ENCODE peak calls at places on chromosomes 12 and 14, in nine cellular contexts. One of them, this sample, is unnamed.

GRCh38 chr12:42587564-42588307 is 1.8 kb downstream of the PRICKLE1 start:
- DNase-seq in NCI-H1417: peak; percentile 85
- DNase-seq in NAMALWA: no peak
- DNase-seq in fibroblast of mammary gland: no peak
- DNase-seq in ascending aorta: no peak
- DNase-seq in anterior cingulate cortex: no peak
- DNase-seq in GM03348: no peak
- DNase-seq in H4: no peak
- DNase-seq in heart right ventricle: no peak
- DNase-seq in this sample: no peak

GRCh38 chr12:116346751-116347150 is 69.3 kb upstream of the MED13L start:
- DNase-seq in NCI-H1417: no peak
- DNase-seq in NAMALWA: no peak
- DNase-seq in fibroblast of mammary gland: peak; percentile 90
- DNase-seq in ascending aorta: peak; percentile 72
- DNase-seq in anterior cingulate cortex: no peak
- DNase-seq in GM03348: peak; percentile 88
- DNase-seq in H4: peak; percentile 51
- DNase-seq in heart right ventricle: no peak
- DNase-seq in this sample: no peak

GRCh38 chr12:83084516-83085234 is 398.0 kb downstream of the TMTC2 start:
- DNase-seq in NCI-H1417: no peak
- DNase-seq in NAMALWA: no peak
- DNase-seq in fibroblast of mammary gland: no peak
- DNase-seq in ascending aorta: no peak
- DNase-seq in anterior cingulate cortex: no peak
- DNase-seq in GM03348: no peak
- DNase-seq in H4: no peak
- DNase-seq in heart right ventricle: no peak
- DNase-seq in this sample: no peak

GRCh38 chr12:64571346-64571745 is 38.9 kb upstream of the RASSF3 start:
- DNase-seq in NCI-H1417: no peak
- DNase-seq in NAMALWA: no peak
- DNase-seq in fibroblast of mammary gland: no peak
- DNase-seq in ascending aorta: no peak
- DNase-seq in anterior cingulate cortex: peak; percentile 3
- DNase-seq in GM03348: no peak
- DNase-seq in H4: no peak
- DNase-seq in heart right ventricle: no peak
- DNase-seq in this sample: no peak

GRCh38 chr12:33670284-33670683 is 230.7 kb upstream of the SYT10 start:
- DNase-seq in NCI-H1417: no peak
- DNase-seq in NAMALWA: no peak
- DNase-seq in fibroblast of mammary gland: no peak
- DNase-seq in ascending aorta: no peak
- DNase-seq in anterior cingulate cortex: no peak
- DNase-seq in GM03348: no peak
- DNase-seq in H4: no peak
- DNase-seq in heart right ventricle: no peak
- DNase-seq in this sample: no peak

GRCh38 chr14:44112774-44113460 is 394.2 kb downstream of the FSCB start:
- DNase-seq in NCI-H1417: no peak
- DNase-seq in NAMALWA: no peak
- DNase-seq in fibroblast of mammary gland: no peak
- DNase-seq in ascending aorta: no peak
- DNase-seq in anterior cingulate cortex: no peak
- DNase-seq in GM03348: no peak
- DNase-seq in H4: no peak
- DNase-seq in heart right ventricle: no peak
- DNase-seq in this sample: no peak

GRCh38 chr12:76300297-76300665 is 47.9 kb downstream of the BBS10 start:
- DNase-seq in NCI-H1417: no peak
- DNase-seq in NAMALWA: no peak
- DNase-seq in fibroblast of mammary gland: no peak
- DNase-seq in ascending aorta: no peak
- DNase-seq in anterior cingulate cortex: no peak
- DNase-seq in GM03348: no peak
- DNase-seq in H4: no peak
- DNase-seq in heart right ventricle: no peak
- DNase-seq in this sample: no peak

GRCh38 chr14:81313200-81313599 is 86.9 kb downstream of the STON2 start:
- DNase-seq in NCI-H1417: no peak
- DNase-seq in NAMALWA: no peak
- DNase-seq in fibroblast of mammary gland: no peak
- DNase-seq in ascending aorta: no peak
- DNase-seq in anterior cingulate cortex: no peak
- DNase-seq in GM03348: no peak
- DNase-seq in H4: no peak
- DNase-seq in heart right ventricle: no peak
- DNase-seq in this sample: peak; percentile 52

GRCh38 chr12:54159140-54159539 is 29.6 kb downstream of the SMUG1 start:
- DNase-seq in NCI-H1417: peak; percentile 96
- DNase-seq in NAMALWA: peak; percentile 65
- DNase-seq in fibroblast of mammary gland: no peak
- DNase-seq in ascending aorta: no peak
- DNase-seq in anterior cingulate cortex: no peak
- DNase-seq in GM03348: peak; percentile 54
- DNase-seq in H4: no peak
- DNase-seq in heart right ventricle: no peak
- DNase-seq in this sample: no peak

GRCh38 chr12:26318661-26319068 is 123.3 kb downstream of the SSPN start:
- DNase-seq in NCI-H1417: no peak
- DNase-seq in NAMALWA: peak; percentile 88
- DNase-seq in fibroblast of mammary gland: peak; percentile 97
- DNase-seq in ascending aorta: no peak
- DNase-seq in anterior cingulate cortex: no peak
- DNase-seq in GM03348: peak; percentile 26
- DNase-seq in H4: peak; percentile 43
- DNase-seq in heart right ventricle: peak; percentile 23
- DNase-seq in this sample: peak; percentile 47

GRCh38 chr12:75812341-75813018 is 219.1 kb downstream of the PHLDA1 start:
- DNase-seq in NCI-H1417: peak; percentile 85
- DNase-seq in NAMALWA: no peak
- DNase-seq in fibroblast of mammary gland: peak; percentile 94
- DNase-seq in ascending aorta: no peak
- DNase-seq in anterior cingulate cortex: no peak
- DNase-seq in GM03348: peak; percentile 65
- DNase-seq in H4: no peak
- DNase-seq in heart right ventricle: no peak
- DNase-seq in this sample: peak; percentile 32

GRCh38 chr12:46888568-46888967 is 62.8 kb upstream of the SLC38A4 start:
- DNase-seq in NCI-H1417: no peak
- DNase-seq in NAMALWA: no peak
- DNase-seq in fibroblast of mammary gland: no peak
- DNase-seq in ascending aorta: no peak
- DNase-seq in anterior cingulate cortex: no peak
- DNase-seq in GM03348: no peak
- DNase-seq in H4: no peak
- DNase-seq in heart right ventricle: no peak
- DNase-seq in this sample: no peak

GRCh38 chr14:74735113-74735512 is 22.2 kb downstream of the FCF1 start:
- DNase-seq in NCI-H1417: no peak
- DNase-seq in NAMALWA: no peak
- DNase-seq in fibroblast of mammary gland: no peak
- DNase-seq in ascending aorta: no peak
- DNase-seq in anterior cingulate cortex: no peak
- DNase-seq in GM03348: no peak
- DNase-seq in H4: no peak
- DNase-seq in heart right ventricle: no peak
- DNase-seq in this sample: no peak

GRCh38 chr14:61498303-61498702 is 176.9 kb downstream of the PRKCH start:
- DNase-seq in NCI-H1417: no peak
- DNase-seq in NAMALWA: no peak
- DNase-seq in fibroblast of mammary gland: no peak
- DNase-seq in ascending aorta: no peak
- DNase-seq in anterior cingulate cortex: no peak
- DNase-seq in GM03348: no peak
- DNase-seq in H4: no peak
- DNase-seq in heart right ventricle: no peak
- DNase-seq in this sample: no peak

GRCh38 chr12:90888316-90888715 is 66.7 kb downstream of the CCER1 start:
- DNase-seq in NCI-H1417: no peak
- DNase-seq in NAMALWA: no peak
- DNase-seq in fibroblast of mammary gland: peak; percentile 23
- DNase-seq in ascending aorta: no peak
- DNase-seq in anterior cingulate cortex: no peak
- DNase-seq in GM03348: no peak
- DNase-seq in H4: no peak
- DNase-seq in heart right ventricle: no peak
- DNase-seq in this sample: no peak

GRCh38 chr12:14313379-14313778 is 52.1 kb upstream of the ATF7IP start:
- DNase-seq in NCI-H1417: no peak
- DNase-seq in NAMALWA: no peak
- DNase-seq in fibroblast of mammary gland: no peak
- DNase-seq in ascending aorta: no peak
- DNase-seq in anterior cingulate cortex: no peak
- DNase-seq in GM03348: no peak
- DNase-seq in H4: no peak
- DNase-seq in heart right ventricle: no peak
- DNase-seq in this sample: no peak

GRCh38 chr14:92039073-92039719 is 663 bp downstream of the TRIP11 start:
- DNase-seq in NCI-H1417: peak; percentile 79
- DNase-seq in NAMALWA: peak; percentile 51
- DNase-seq in fibroblast of mammary gland: peak; percentile 63
- DNase-seq in ascending aorta: peak; percentile 71
- DNase-seq in anterior cingulate cortex: peak; percentile 62
- DNase-seq in GM03348: peak; percentile 66
- DNase-seq in H4: peak; percentile 67
- DNase-seq in heart right ventricle: no peak
- DNase-seq in this sample: peak; percentile 56

GRCh38 chr14:62002636-62003035 is 240.4 kb downstream of the SNAPC1 start:
- DNase-seq in NCI-H1417: no peak
- DNase-seq in NAMALWA: no peak
- DNase-seq in fibroblast of mammary gland: peak; percentile 6
- DNase-seq in ascending aorta: no peak
- DNase-seq in anterior cingulate cortex: no peak
- DNase-seq in GM03348: no peak
- DNase-seq in H4: no peak
- DNase-seq in heart right ventricle: no peak
- DNase-seq in this sample: no peak

GRCh38 chr14:76329150-76329881 is 46.6 kb upstream of the ESRRB start:
- DNase-seq in NCI-H1417: peak; percentile 91
- DNase-seq in NAMALWA: no peak
- DNase-seq in fibroblast of mammary gland: no peak
- DNase-seq in ascending aorta: no peak
- DNase-seq in anterior cingulate cortex: no peak
- DNase-seq in GM03348: no peak
- DNase-seq in H4: no peak
- DNase-seq in heart right ventricle: no peak
- DNase-seq in this sample: no peak

GRCh38 chr12:52713960-52714886 is 10.9 kb upstream of the KRT77 start:
- DNase-seq in NCI-H1417: no peak
- DNase-seq in NAMALWA: no peak
- DNase-seq in fibroblast of mammary gland: no peak
- DNase-seq in ascending aorta: no peak
- DNase-seq in anterior cingulate cortex: no peak
- DNase-seq in GM03348: no peak
- DNase-seq in H4: no peak
- DNase-seq in heart right ventricle: no peak
- DNase-seq in this sample: no peak

GRCh38 chr12:26282339-26282945 is 87.1 kb downstream of the SSPN start:
- DNase-seq in NCI-H1417: no peak
- DNase-seq in NAMALWA: no peak
- DNase-seq in fibroblast of mammary gland: no peak
- DNase-seq in ascending aorta: no peak
- DNase-seq in anterior cingulate cortex: no peak
- DNase-seq in GM03348: no peak
- DNase-seq in H4: no peak
- DNase-seq in heart right ventricle: no peak
- DNase-seq in this sample: no peak

GRCh38 chr14:58792421-58792820 is 154.7 kb downstream of the DACT1 start:
- DNase-seq in NCI-H1417: no peak
- DNase-seq in NAMALWA: no peak
- DNase-seq in fibroblast of mammary gland: peak; percentile 23
- DNase-seq in ascending aorta: no peak
- DNase-seq in anterior cingulate cortex: no peak
- DNase-seq in GM03348: no peak
- DNase-seq in H4: no peak
- DNase-seq in heart right ventricle: no peak
- DNase-seq in this sample: no peak

GRCh38 chr12:39275846-39276245 is 167.1 kb downstream of the KIF21A start:
- DNase-seq in NCI-H1417: no peak
- DNase-seq in NAMALWA: no peak
- DNase-seq in fibroblast of mammary gland: no peak
- DNase-seq in ascending aorta: no peak
- DNase-seq in anterior cingulate cortex: no peak
- DNase-seq in GM03348: no peak
- DNase-seq in H4: no peak
- DNase-seq in heart right ventricle: no peak
- DNase-seq in this sample: no peak

GRCh38 chr12:2959194-2959507 is at the start of gene TEAD4:
- DNase-seq in NCI-H1417: peak; percentile 63
- DNase-seq in NAMALWA: no peak
- DNase-seq in fibroblast of mammary gland: peak; percentile 52
- DNase-seq in ascending aorta: peak; percentile 76
- DNase-seq in anterior cingulate cortex: no peak
- DNase-seq in GM03348: peak; percentile 97
- DNase-seq in H4: peak; percentile 81
- DNase-seq in heart right ventricle: peak; percentile 69
- DNase-seq in this sample: no peak

GRCh38 chr14:94921870-94922585 is 152.1 kb upstream of the GSC start:
- DNase-seq in NCI-H1417: no peak
- DNase-seq in NAMALWA: no peak
- DNase-seq in fibroblast of mammary gland: peak; percentile 65
- DNase-seq in ascending aorta: peak; percentile 39
- DNase-seq in anterior cingulate cortex: no peak
- DNase-seq in GM03348: peak; percentile 28
- DNase-seq in H4: no peak
- DNase-seq in heart right ventricle: no peak
- DNase-seq in this sample: no peak

GRCh38 chr14:35197015-35197414 is 74.7 kb downstream of the PRORP start:
- DNase-seq in NCI-H1417: peak; percentile 32
- DNase-seq in NAMALWA: no peak
- DNase-seq in fibroblast of mammary gland: peak; percentile 68
- DNase-seq in ascending aorta: no peak
- DNase-seq in anterior cingulate cortex: no peak
- DNase-seq in GM03348: peak; percentile 17
- DNase-seq in H4: no peak
- DNase-seq in heart right ventricle: no peak
- DNase-seq in this sample: no peak

GRCh38 chr12:3135522-3136461 is 58.6 kb downstream of the TSPAN9 start:
- DNase-seq in NCI-H1417: peak; percentile 91
- DNase-seq in NAMALWA: peak; percentile 87
- DNase-seq in fibroblast of mammary gland: peak; percentile 83
- DNase-seq in ascending aorta: no peak
- DNase-seq in anterior cingulate cortex: peak; percentile 25
- DNase-seq in GM03348: peak; percentile 90
- DNase-seq in H4: peak; percentile 71
- DNase-seq in heart right ventricle: no peak
- DNase-seq in this sample: peak; percentile 85

GRCh38 chr12:42588981-42589464 is 523 bp downstream of the PRICKLE1 start:
- DNase-seq in NCI-H1417: peak; percentile 77
- DNase-seq in NAMALWA: no peak
- DNase-seq in fibroblast of mammary gland: no peak
- DNase-seq in ascending aorta: peak; percentile 69
- DNase-seq in anterior cingulate cortex: peak; percentile 13
- DNase-seq in GM03348: peak; percentile 24
- DNase-seq in H4: no peak
- DNase-seq in heart right ventricle: peak; percentile 55
- DNase-seq in this sample: peak; percentile 42

GRCh38 chr12:68011882-68012207 is 22.6 kb downstream of the IFNG-AS1 start:
- DNase-seq in NCI-H1417: no peak
- DNase-seq in NAMALWA: no peak
- DNase-seq in fibroblast of mammary gland: peak; percentile 21
- DNase-seq in ascending aorta: no peak
- DNase-seq in anterior cingulate cortex: no peak
- DNase-seq in GM03348: peak; percentile 55
- DNase-seq in H4: no peak
- DNase-seq in heart right ventricle: no peak
- DNase-seq in this sample: no peak

GRCh38 chr14:101705733-101706508 is 55.6 kb upstream of the PPP2R5C start:
- DNase-seq in NCI-H1417: peak; percentile 85
- DNase-seq in NAMALWA: no peak
- DNase-seq in fibroblast of mammary gland: no peak
- DNase-seq in ascending aorta: no peak
- DNase-seq in anterior cingulate cortex: no peak
- DNase-seq in GM03348: no peak
- DNase-seq in H4: no peak
- DNase-seq in heart right ventricle: peak; percentile 75
- DNase-seq in this sample: no peak

GRCh38 chr12:109253913-109254544 is 55.1 kb downstream of the FOXN4 start:
- DNase-seq in NCI-H1417: no peak
- DNase-seq in NAMALWA: no peak
- DNase-seq in fibroblast of mammary gland: no peak
- DNase-seq in ascending aorta: no peak
- DNase-seq in anterior cingulate cortex: no peak
- DNase-seq in GM03348: no peak
- DNase-seq in H4: no peak
- DNase-seq in heart right ventricle: no peak
- DNase-seq in this sample: no peak